ENCODE peak calls at places on chromosomes 2 and 18, in four cellular contexts. L, X, I and E are unnamed samples.

GRCh38 chr2:31129835-31130561 is 8.2 kb downstream of the GALNT14 start:
- DNase-seq in L (no peak), X (no peak), I (no peak), E (no peak)

GRCh38 chr18:26536032-26536431 is 12.3 kb downstream of the KCTD1 start:
- DNase-seq in L (no peak), X (peak; percentile 60), I (no peak), E (no peak)

GRCh38 chr2:84800194-84800805 is 80.6 kb downstream of the TRABD2A start:
- DNase-seq in L (no peak), X (no peak), I (no peak), E (no peak)

GRCh38 chr2:42980764-42981416 is 188.5 kb upstream of the HAAO start:
- DNase-seq in L (no peak), X (no peak), I (peak; percentile 33), E (no peak)

GRCh38 chr2:3785220-3785889 is 82.0 kb downstream of the DCDC2C start:
- DNase-seq in L (no peak), X (peak; percentile 1), I (no peak), E (no peak)

GRCh38 chr2:121888189-121888557 is 132.7 kb downstream of the TSN start:
- DNase-seq in L (no peak), X (no peak), I (no peak), E (no peak)

GRCh38 chr2:151049746-151050145 is 211.9 kb downstream of the RBM43 start:
- DNase-seq in L (peak; percentile 73), X (peak; percentile 84), I (no peak), E (no peak)

GRCh38 chr2:207530160-207531023 is 630 bp downstream of the CREB1 start:
- DNase-seq in L (no peak), X (peak; percentile 25), I (peak; percentile 78), E (no peak)

GRCh38 chr2:53632714-53633113 is 134.9 kb upstream of the CHAC2 start:
- DNase-seq in L (no peak), X (peak; percentile 90), I (no peak), E (no peak)

GRCh38 chr2:69585855-69586560 is 57.5 kb downstream of the AAK1 start:
- DNase-seq in L (no peak), X (no peak), I (no peak), E (no peak)

GRCh38 chr2:222024934-222025890 is 273.6 kb downstream of the PAX3 start:
- DNase-seq in L (no peak), X (peak; percentile 53), I (no peak), E (peak; percentile 70)

GRCh38 chr2:69773201-69773600 is 31.3 kb downstream of the ANXA4 start:
- DNase-seq in L (no peak), X (peak; percentile 66), I (no peak), E (no peak)

GRCh38 chr2:167293172-167293781 is 405.0 kb downstream of the XIRP2 start:
- DNase-seq in L (no peak), X (peak; percentile 50), I (peak; percentile 61), E (no peak)

GRCh38 chr18:46156838-46157237 is 52.7 kb downstream of the HAUS1 start:
- DNase-seq in L (no peak), X (no peak), I (no peak), E (no peak)

GRCh38 chr2:241553512-241553830 is 5.1 kb upstream of the BOK start:
- DNase-seq in L (no peak), X (no peak), I (no peak), E (no peak)

GRCh38 chr2:229810786-229811185 is 96.4 kb upstream of the DNER start:
- DNase-seq in L (no peak), X (no peak), I (no peak), E (no peak)

GRCh38 chr2:9796056-9796792 is 47.0 kb upstream of the TAF1B start:
- DNase-seq in L (no peak), X (no peak), I (no peak), E (no peak)

GRCh38 chr2:98568161-98568956 is 40.0 kb downstream of the COA5 start:
- DNase-seq in L (no peak), X (peak; percentile 41), I (no peak), E (no peak)

GRCh38 chr18:75003764-75004690 is 204.9 kb downstream of the PTGR3 start:
- DNase-seq in L (no peak), X (no peak), I (no peak), E (no peak)

GRCh38 chr2:236562434-236562833 is 7.2 kb upstream of the ACKR3 start:
- DNase-seq in L (no peak), X (no peak), I (no peak), E (no peak)

GRCh38 chr18:10023853-10024638 is 110.2 kb downstream of the VAPA start:
- DNase-seq in L (no peak), X (no peak), I (no peak), E (no peak)

DNA sequence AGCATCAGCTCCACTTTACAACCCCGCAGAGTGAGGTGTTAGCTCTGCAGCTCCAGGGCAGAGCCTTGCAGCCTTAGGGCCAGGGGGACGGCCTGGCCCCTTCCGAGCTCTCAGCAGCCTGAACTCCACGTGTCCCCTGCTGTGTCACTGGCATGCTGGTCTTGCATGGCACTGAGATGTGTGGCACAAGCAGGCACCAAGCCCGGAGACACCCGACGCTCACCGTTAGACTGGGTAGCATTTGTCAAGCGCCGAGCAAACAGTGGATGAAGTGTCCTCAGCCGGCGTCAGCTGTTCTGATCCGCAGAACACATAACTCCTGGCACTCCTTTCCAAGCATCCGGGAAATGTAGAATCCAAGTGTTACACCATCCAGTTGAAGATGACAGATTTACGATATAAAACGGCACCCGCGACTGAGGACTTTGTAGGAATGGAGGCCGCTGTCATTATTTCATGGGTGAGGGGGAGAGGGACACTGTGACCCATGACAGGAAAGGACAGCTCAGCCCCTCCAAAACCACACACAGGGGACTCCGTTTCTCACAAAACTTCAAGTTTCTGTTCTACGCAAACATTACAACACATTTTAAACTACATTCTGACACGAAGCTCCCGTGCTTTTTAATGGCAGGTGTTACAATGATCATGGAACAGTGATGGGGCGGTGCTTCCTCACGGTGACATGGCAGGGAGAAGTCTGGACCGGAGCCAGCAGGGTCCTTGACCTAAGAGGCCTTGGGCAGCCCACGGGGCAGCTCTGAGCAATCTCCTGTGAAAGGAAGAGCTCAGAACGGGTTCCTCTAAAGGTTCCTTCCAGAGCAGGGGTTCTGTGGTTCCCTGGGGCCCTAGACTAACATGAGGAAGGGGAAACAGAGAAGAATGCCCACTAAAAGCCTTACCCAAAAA is 89.4 kb downstream of the HDAC4 start:
- DNase-seq in L (no peak), X (no peak), I (peak; percentile 73), E (no peak)
- H3K4me3 ChIP-seq in L (no peak overlapping the region), X (no peak overlapping the region), I (no peak overlapping the region), E (no peak overlapping the region)

GRCh38 chr18:48407358-48407757 is 1.8 kb downstream of the ZBTB7C start:
- DNase-seq in L (no peak), X (no peak), I (no peak), E (no peak)
- H3K4me3 ChIP-seq in L (no peak overlapping the region), X (no peak overlapping the region), I (no peak overlapping the region), E (peak overlapping the region; percentile 76)

GRCh38 chr2:64404002-64404731 is 49.8 kb upstream of the LGALSL start:
- DNase-seq in L (peak; percentile 89), X (peak; percentile 78), I (peak; percentile 89), E (no peak)
- H3K4me3 ChIP-seq in L (no peak overlapping the region), X (no peak overlapping the region), I (no peak overlapping the region), E (no peak overlapping the region)

GRCh38 chr2:234420406-234420805 is 76.5 kb downstream of the ARL4C start:
- DNase-seq in L (no peak), X (no peak), I (no peak), E (no peak)

GRCh38 chr2:234425923-234426603 is 70.8 kb downstream of the ARL4C start:
- DNase-seq in L (no peak), X (no peak), I (no peak), E (no peak)

GRCh38 chr2:234423884-234424283 is 73.0 kb downstream of the ARL4C start:
- DNase-seq in L (no peak), X (no peak), I (no peak), E (no peak)

GRCh38 chr2:234422242-234422641 is 74.6 kb downstream of the ARL4C start:
- DNase-seq in L (peak; percentile 80), X (peak; percentile 96), I (no peak), E (no peak)

GRCh38 chr2:234422895-234423505 is 73.9 kb downstream of the ARL4C start:
- DNase-seq in L (no peak), X (no peak), I (no peak), E (no peak)
- H3K4me3 ChIP-seq in L (no peak overlapping the region), X (no peak overlapping the region), I (no peak overlapping the region), E (no peak overlapping the region)